ENCODE peak calls at places on chromosomes 6 and 20, in eight cellular contexts. R is HS-5; A is right atrium auricular region; I is LoVo; T is stimulated activated CD4-positive, alpha-beta T cell treated with anti-CD3 and anti-CD28 coated beads, Interleukin-4, amount 100 ng/mL, for 24 hours; G is NCI-H1105; D is GF-D8; O is activated T-cell treated with anti-CD3 and anti-CD28 coated beads for 1 hour. Z is an unnamed sample.

GRCh38 chr6:24257282-24257681 is 100.6 kb downstream of the DCDC2 start:
- DNase-seq in R (no peak), A (no peak), I (no peak), T (no peak), G (no peak), D (no peak), O (no peak), Z (no peak)

GRCh38 chr6:26016326-26017275 is 54.0 kb downstream of the TRIM38 start:
- DNase-seq in R (no peak), A (no peak), I (no peak), T (no peak), G (no peak), D (no peak), O (no peak), Z (no peak)

GRCh38 chr6:134065706-134066105 is 13.3 kb upstream of the SLC2A12 start:
- DNase-seq in R (no peak), A (no peak), I (no peak), T (peak), G (no peak), D (no peak), O (no peak), Z (no peak)

GRCh38 chr6:33738153-33738552 is 8.6 kb downstream of the IP6K3 start:
- DNase-seq in R (no peak), A (no peak), I (no peak), T (no peak), G (no peak), D (no peak), O (no peak), Z (no peak)

GRCh38 chr20:44291754-44292153 is 19.2 kb downstream of the FITM2 start:
- DNase-seq in R (no peak), A (no peak), I (no peak), T (no peak), G (no peak), D (no peak), O (no peak), Z (no peak)

GRCh38 chr20:40849456-40849855 is 160.4 kb upstream of the MAFB start:
- DNase-seq in R (no peak), A (no peak), I (no peak), T (no peak), G (no peak), D (no peak), O (no peak), Z (no peak)

GRCh38 chr20:60882776-60883303 is 369.2 kb upstream of the CDH4 start:
- DNase-seq in R (no peak), A (no peak), I (no peak), T (no peak), G (no peak), D (no peak), O (no peak), Z (no peak)

GRCh38 chr20:21111416-21111815 is 5.3 kb upstream of the LINC00237 start:
- DNase-seq in R (no peak), A (no peak), I (no peak), T (no peak), G (no peak), D (no peak), O (no peak), Z (no peak)

GRCh38 chr6:166806962-166807757 is 149.2 kb downstream of the RNASET2 start:
- DNase-seq in R (no peak), A (no peak), I (no peak), T (no peak), G (no peak), D (no peak), O (no peak), Z (no peak)

GRCh38 chr6:24524801-24525200 is 30.0 kb downstream of the ALDH5A1 start:
- DNase-seq in R (peak), A (no peak), I (no peak), T (no peak), G (peak), D (no peak), O (no peak), Z (no peak)

GRCh38 chr6:2103644-2104523 is 141.5 kb downstream of the GMDS start:
- DNase-seq in R (no peak), A (no peak), I (peak), T (no peak), G (peak), D (peak), O (no peak), Z (no peak)

GRCh38 chr6:106727480-106728153 is 98.2 kb downstream of the QRSL1 start:
- DNase-seq in R (no peak), A (no peak), I (no peak), T (no peak), G (no peak), D (no peak), O (no peak), Z (no peak)

GRCh38 chr6:44201200-44201599 is 15.5 kb upstream of the MYMX start:
- DNase-seq in R (no peak), A (no peak), I (peak), T (no peak), G (no peak), D (no peak), O (no peak), Z (no peak)

GRCh38 chr6:41427642-41428401 is 92.4 kb downstream of the NCR2 start:
- DNase-seq in R (no peak), A (no peak), I (peak), T (no peak), G (peak), D (no peak), O (no peak), Z (peak)

GRCh38 chr6:38176797-38177751 is 357.5 kb downstream of the ZFAND3 start:
- DNase-seq in R (no peak), A (no peak), I (no peak), T (no peak), G (no peak), D (no peak), O (no peak), Z (no peak)

GRCh38 chr6:107066697-107067659 is 39.0 kb downstream of the MTRES1 start:
- DNase-seq in R (no peak), A (no peak), I (no peak), T (no peak), G (no peak), D (no peak), O (no peak), Z (no peak)

GRCh38 chr20:21137078-21137477 is 11.2 kb downstream of the KIZ start:
- DNase-seq in R (no peak), A (no peak), I (no peak), T (no peak), G (peak), D (no peak), O (no peak), Z (no peak)

GRCh38 chr6:2221724-2222274 is 23.6 kb downstream of the GMDS start:
- DNase-seq in R (no peak), A (no peak), I (no peak), T (no peak), G (no peak), D (no peak), O (no peak), Z (no peak)

GRCh38 chr6:41940759-41941279 is 789 bp downstream of the CCND3 start:
- DNase-seq in R (no peak), A (peak), I (no peak), T (peak), G (no peak), D (peak), O (peak), Z (peak)

GRCh38 chr6:132569170-132569569 is 952 bp upstream of the TAAR6 start:
- DNase-seq in R (no peak), A (no peak), I (no peak), T (no peak), G (no peak), D (no peak), O (no peak), Z (no peak)

GRCh38 chr6:46993846-46994245 is 48.3 kb downstream of the ADGRF1 start:
- DNase-seq in R (peak), A (no peak), I (peak), T (no peak), G (no peak), D (no peak), O (no peak), Z (no peak)